ENCODE peak calls at places on chromosomes 12 and 14, in eight cellular contexts. R is coronary artery, E is HFFc6, J is M059J, Z is fibroblast of mammary gland, L is T-helper 1 cell, S is mucosa of gallbladder, P is NCI-H1694 treated with DMSO at 0.1 percent for 48 hours. M is an unnamed sample.
A peak's percentile ranks its signal among the peaks of the same experiment; 100 is the strongest.

GRCh38 chr12:106582264-106582591 is 576 bp upstream of the RFX4 start:
- DNase-seq in R (no peak), E (no peak), J (no peak), Z (no peak), L (no peak), S (no peak), P (no peak), M (no peak)

GRCh38 chr14:73796881-73797539 is 54.6 kb upstream of the PTGR2 start:
- DNase-seq in R (no peak), E (no peak), J (peak; percentile 27), Z (no peak), L (no peak), S (no peak), P (no peak), M (no peak)

GRCh38 chr12:57631566-57632368 is 1.2 kb downstream of the B4GALNT1 start:
- DNase-seq in R (peak; percentile 68), E (no peak), J (no peak), Z (no peak), L (no peak), S (peak; percentile 8), P (no peak), M (no peak)

GRCh38 chr12:65300679-65301349 is 22.3 kb downstream of the MSRB3 start:
- DNase-seq in R (no peak), E (peak; percentile 36), J (peak; percentile 33), Z (peak; percentile 41), L (no peak), S (no peak), P (no peak), M (no peak)

GRCh38 chr14:49464885-49465284 is 121.3 kb downstream of the RPS29 start:
- DNase-seq in R (no peak), E (no peak), J (peak; percentile 22), Z (peak; percentile 3), L (no peak), S (no peak), P (no peak), M (no peak)

GRCh38 chr12:10457760-10458159 is 4.6 kb upstream of the KLRC1 start:
- DNase-seq in R (no peak), E (no peak), J (no peak), Z (no peak), L (no peak), S (no peak), P (no peak), M (no peak)

GRCh38 chr14:92460916-92461579 is 52.5 kb upstream of the RIN3 start:
- DNase-seq in R (peak; percentile 70), E (peak; percentile 71), J (peak; percentile 58), Z (peak; percentile 66), L (no peak), S (no peak), P (no peak), M (no peak)

GRCh38 chr14:77738559-77739250 is 22.3 kb downstream of the SNW1 start:
- DNase-seq in R (no peak), E (no peak), J (peak; percentile 81), Z (peak; percentile 66), L (no peak), S (no peak), P (no peak), M (no peak)

GRCh38 chr12:64808110-64808509 is 16.3 kb upstream of the TBC1D30 start:
- DNase-seq in R (no peak), E (no peak), J (no peak), Z (no peak), L (no peak), S (no peak), P (no peak), M (no peak)

GRCh38 chr12:14066021-14066420 is 84.6 kb upstream of the GRIN2B start:
- DNase-seq in R (no peak), E (no peak), J (no peak), Z (no peak), L (no peak), S (no peak), P (no peak), M (no peak)

GRCh38 chr14:72700338-72701231 is 193.3 kb downstream of the DPF3 start:
- DNase-seq in R (no peak), E (no peak), J (no peak), Z (no peak), L (no peak), S (no peak), P (no peak), M (no peak)

GRCh38 chr14:69625299-69626131 is 14.1 kb downstream of the SUSD6 start:
- DNase-seq in R (no peak), E (no peak), J (peak; percentile 37), Z (peak; percentile 53), L (peak; percentile 55), S (peak; percentile 64), P (no peak), M (peak; percentile 57)

GRCh38 chr12:104877107-104877705 is 80.9 kb downstream of the SLC41A2 start:
- DNase-seq in R (no peak), E (peak; percentile 39), J (peak; percentile 52), Z (peak; percentile 58), L (peak; percentile 13), S (peak; percentile 38), P (peak; percentile 45), M (peak; percentile 53)

GRCh38 chr12:50740307-50740706 is 23.6 kb upstream of the ATF1 start:
- DNase-seq in R (no peak), E (no peak), J (peak; percentile 10), Z (peak; percentile 40), L (no peak), S (no peak), P (no peak), M (no peak)

GRCh38 chr14:24403294-24404013 is 4.7 kb downstream of the NYNRIN start:
- DNase-seq in R (no peak), E (peak; percentile 48), J (peak; percentile 12), Z (peak; percentile 30), L (no peak), S (no peak), P (no peak), M (no peak)

GRCh38 chr12:76878045-76878898 is 547 bp downstream of the CSRP2 start:
- DNase-seq in R (no peak), E (no peak), J (peak; percentile 63), Z (no peak), L (no peak), S (no peak), P (peak; percentile 15), M (no peak)

GRCh38 chr12:83349907-83350611 is 663.4 kb downstream of the TMTC2 start:
- DNase-seq in R (no peak), E (no peak), J (no peak), Z (no peak), L (no peak), S (no peak), P (no peak), M (no peak)

GRCh38 chr14:23147676-23148075 is 28.6 kb upstream of the CEBPE start:
- DNase-seq in R (no peak), E (peak; percentile 49), J (peak; percentile 81), Z (peak; percentile 70), L (no peak), S (peak; percentile 32), P (peak; percentile 83), M (no peak)

GRCh38 chr14:42806909-42807315 is 1200.2 kb downstream of the LRFN5 start:
- DNase-seq in R (no peak), E (no peak), J (peak; percentile 67), Z (peak; percentile 81), L (no peak), S (no peak), P (no peak), M (no peak)

GRCh38 chr14:59869381-59870255 is 958 bp downstream of the RTN1 start:
- DNase-seq in R (no peak), E (no peak), J (no peak), Z (no peak), L (no peak), S (no peak), P (no peak), M (no peak)

GRCh38 chr12:32702470-32702869 is 23.4 kb downstream of the DNM1L start:
- DNase-seq in R (no peak), E (no peak), J (peak; percentile 3), Z (peak; percentile 23), L (no peak), S (no peak), P (peak; percentile 78), M (no peak)

GRCh38 chr12:115439008-115439601 is 755.1 kb upstream of the TBX3 start:
- DNase-seq in R (no peak), E (no peak), J (no peak), Z (no peak), L (no peak), S (no peak), P (no peak), M (no peak)

GRCh38 chr12:131456301-131457027 is 254.4 kb upstream of the SFSWAP start:
- DNase-seq in R (no peak), E (no peak), J (no peak), Z (no peak), L (no peak), S (no peak), P (no peak), M (no peak)

GRCh38 chr12:123839826-123840225 is 77.7 kb downstream of the DNAH10 start:
- DNase-seq in R (no peak), E (no peak), J (no peak), Z (no peak), L (no peak), S (no peak), P (no peak), M (no peak)

GRCh38 chr14:104582005-104582404 is 2.4 kb downstream of the C14orf180 start:
- DNase-seq in R (peak; percentile 81), E (no peak), J (no peak), Z (no peak), L (no peak), S (no peak), P (no peak), M (no peak)

GRCh38 chr12:106274575-106275081 is 26.8 kb upstream of the CKAP4 start:
- DNase-seq in R (no peak), E (no peak), J (no peak), Z (peak; percentile 49), L (no peak), S (no peak), P (no peak), M (no peak)

GRCh38 chr14:63956326-63956725 is 103.5 kb downstream of the SYNE2 start:
- DNase-seq in R (no peak), E (peak; percentile 55), J (peak; percentile 21), Z (peak; percentile 50), L (no peak), S (no peak), P (no peak), M (no peak)

M was measured in CD8-positive, alpha-beta T cell.